ENCODE peak calls at places on chromosomes 6 and 20, in ten cellular contexts. One of them, this sample, is unnamed.

GRCh38 chr6:15754035-15754705 is 91.3 kb upstream of the DTNBP1 start:
- DNase-seq in CD8-positive, alpha-beta memory T cell: no peak
- DNase-seq in HCT116: no peak
- DNase-seq in left lobe of liver: no peak
- DNase-seq in germinal center: no peak
- DNase-seq in psoas muscle: no peak
- DNase-seq in ascending aorta: no peak
- DNase-seq in central memory CD4-positive, alpha-beta T cell: no peak
- DNase-seq in GM13976: no peak
- DNase-seq in endothelial cell of umbilical vein: no peak
- DNase-seq in this sample: peak

GRCh38 chr6:166046232-166046631 is 121.4 kb downstream of the TBXT start:
- DNase-seq in ascending aorta: no peak
- DNase-seq in central memory CD4-positive, alpha-beta T cell: no peak
- DNase-seq in left lobe of liver: no peak
- DNase-seq in CD8-positive, alpha-beta memory T cell: no peak
- DNase-seq in endothelial cell of umbilical vein: peak
- DNase-seq in HCT116: no peak
- DNase-seq in germinal center: no peak
- DNase-seq in GM13976: no peak
- DNase-seq in psoas muscle: no peak
- DNase-seq in this sample: peak

GRCh38 chr6:133774356-133774755 is 114.6 kb upstream of the TCF21 start:
- DNase-seq in GM13976: no peak
- DNase-seq in central memory CD4-positive, alpha-beta T cell: no peak
- DNase-seq in ascending aorta: no peak
- DNase-seq in endothelial cell of umbilical vein: peak
- DNase-seq in HCT116: no peak
- DNase-seq in psoas muscle: no peak
- DNase-seq in left lobe of liver: no peak
- DNase-seq in CD8-positive, alpha-beta memory T cell: no peak
- DNase-seq in germinal center: no peak
- DNase-seq in this sample: peak

GRCh38 chr6:130906736-130907381 is 79.7 kb downstream of the SMLR1 start:
- DNase-seq in central memory CD4-positive, alpha-beta T cell: no peak
- DNase-seq in CD8-positive, alpha-beta memory T cell: no peak
- DNase-seq in endothelial cell of umbilical vein: peak
- DNase-seq in psoas muscle: no peak
- DNase-seq in germinal center: no peak
- DNase-seq in GM13976: no peak
- DNase-seq in HCT116: no peak
- DNase-seq in left lobe of liver: no peak
- DNase-seq in ascending aorta: no peak
- DNase-seq in this sample: peak

GRCh38 chr6:112443666-112444065 is 96.5 kb downstream of the RFPL4B start:
- DNase-seq in ascending aorta: no peak
- DNase-seq in central memory CD4-positive, alpha-beta T cell: no peak
- DNase-seq in CD8-positive, alpha-beta memory T cell: no peak
- DNase-seq in left lobe of liver: no peak
- DNase-seq in endothelial cell of umbilical vein: no peak
- DNase-seq in psoas muscle: peak
- DNase-seq in GM13976: no peak
- DNase-seq in HCT116: no peak
- DNase-seq in germinal center: no peak
- DNase-seq in this sample: no peak

GRCh38 chr6:35081426-35081851 is 59.7 kb downstream of the TCP11 start:
- DNase-seq in central memory CD4-positive, alpha-beta T cell: no peak
- DNase-seq in HCT116: no peak
- DNase-seq in GM13976: no peak
- DNase-seq in endothelial cell of umbilical vein: peak
- DNase-seq in ascending aorta: no peak
- DNase-seq in germinal center: no peak
- DNase-seq in left lobe of liver: no peak
- DNase-seq in psoas muscle: no peak
- DNase-seq in CD8-positive, alpha-beta memory T cell: no peak
- DNase-seq in this sample: no peak

GRCh38 chr6:109051301-109051700 is 43.3 kb downstream of the SESN1 start:
- DNase-seq in left lobe of liver: no peak
- DNase-seq in endothelial cell of umbilical vein: no peak
- DNase-seq in HCT116: no peak
- DNase-seq in CD8-positive, alpha-beta memory T cell: no peak
- DNase-seq in GM13976: no peak
- DNase-seq in germinal center: no peak
- DNase-seq in psoas muscle: no peak
- DNase-seq in ascending aorta: no peak
- DNase-seq in central memory CD4-positive, alpha-beta T cell: no peak
- DNase-seq in this sample: no peak

GRCh38 chr20:19964289-19965263 is 52.6 kb upstream of the NAA20 start:
- DNase-seq in psoas muscle: peak
- DNase-seq in CD8-positive, alpha-beta memory T cell: no peak
- DNase-seq in ascending aorta: no peak
- DNase-seq in left lobe of liver: peak
- DNase-seq in GM13976: no peak
- DNase-seq in endothelial cell of umbilical vein: peak
- DNase-seq in germinal center: no peak
- DNase-seq in central memory CD4-positive, alpha-beta T cell: no peak
- DNase-seq in HCT116: no peak
- DNase-seq in this sample: peak

GRCh38 chr6:140909156-140909555 is 1223.6 kb upstream of the GJE1 start:
- DNase-seq in CD8-positive, alpha-beta memory T cell: no peak
- DNase-seq in ascending aorta: no peak
- DNase-seq in HCT116: no peak
- DNase-seq in psoas muscle: no peak
- DNase-seq in endothelial cell of umbilical vein: no peak
- DNase-seq in central memory CD4-positive, alpha-beta T cell: no peak
- DNase-seq in left lobe of liver: no peak
- DNase-seq in germinal center: no peak
- DNase-seq in GM13976: no peak
- DNase-seq in this sample: no peak

GRCh38 chr6:70180904-70181599 is 121.8 kb downstream of the COL9A1 start:
- DNase-seq in GM13976: no peak
- DNase-seq in left lobe of liver: no peak
- DNase-seq in psoas muscle: no peak
- DNase-seq in endothelial cell of umbilical vein: no peak
- DNase-seq in CD8-positive, alpha-beta memory T cell: no peak
- DNase-seq in germinal center: no peak
- DNase-seq in HCT116: no peak
- DNase-seq in ascending aorta: no peak
- DNase-seq in central memory CD4-positive, alpha-beta T cell: no peak
- DNase-seq in this sample: no peak

GRCh38 chr6:153108320-153108719 is 22.8 kb downstream of the RGS17 start:
- DNase-seq in endothelial cell of umbilical vein: peak
- DNase-seq in HCT116: no peak
- DNase-seq in psoas muscle: no peak
- DNase-seq in GM13976: no peak
- DNase-seq in CD8-positive, alpha-beta memory T cell: no peak
- DNase-seq in ascending aorta: no peak
- DNase-seq in germinal center: no peak
- DNase-seq in central memory CD4-positive, alpha-beta T cell: no peak
- DNase-seq in left lobe of liver: no peak
- DNase-seq in this sample: no peak

GRCh38 chr6:15780437-15780836 is 117.6 kb upstream of the DTNBP1 start:
- DNase-seq in HCT116: no peak
- DNase-seq in germinal center: no peak
- DNase-seq in GM13976: no peak
- DNase-seq in central memory CD4-positive, alpha-beta T cell: no peak
- DNase-seq in ascending aorta: no peak
- DNase-seq in CD8-positive, alpha-beta memory T cell: no peak
- DNase-seq in endothelial cell of umbilical vein: no peak
- DNase-seq in psoas muscle: no peak
- DNase-seq in left lobe of liver: no peak
- DNase-seq in this sample: no peak

GRCh38 chr6:142821860-142822259 is 123.1 kb downstream of the HIVEP2 start:
- DNase-seq in GM13976: no peak
- DNase-seq in germinal center: no peak
- DNase-seq in central memory CD4-positive, alpha-beta T cell: no peak
- DNase-seq in HCT116: no peak
- DNase-seq in endothelial cell of umbilical vein: no peak
- DNase-seq in left lobe of liver: peak
- DNase-seq in CD8-positive, alpha-beta memory T cell: no peak
- DNase-seq in ascending aorta: no peak
- DNase-seq in psoas muscle: peak
- DNase-seq in this sample: no peak

GRCh38 chr6:107816818-107817217 is 7.3 kb downstream of the SCML4 start:
- DNase-seq in central memory CD4-positive, alpha-beta T cell: no peak
- DNase-seq in endothelial cell of umbilical vein: no peak
- DNase-seq in psoas muscle: no peak
- DNase-seq in GM13976: no peak
- DNase-seq in germinal center: no peak
- DNase-seq in ascending aorta: no peak
- DNase-seq in HCT116: no peak
- DNase-seq in left lobe of liver: peak
- DNase-seq in CD8-positive, alpha-beta memory T cell: no peak
- DNase-seq in this sample: no peak

GRCh38 chr20:44610313-44610965 is 28.1 kb downstream of the PKIG start:
- DNase-seq in CD8-positive, alpha-beta memory T cell: peak
- DNase-seq in ascending aorta: no peak
- DNase-seq in germinal center: no peak
- DNase-seq in left lobe of liver: peak
- DNase-seq in HCT116: no peak
- DNase-seq in GM13976: no peak
- DNase-seq in central memory CD4-positive, alpha-beta T cell: peak
- DNase-seq in psoas muscle: no peak
- DNase-seq in endothelial cell of umbilical vein: no peak
- DNase-seq in this sample: no peak

GRCh38 chr6:40807484-40807883 is 220.3 kb upstream of the LRFN2 start:
- DNase-seq in germinal center: no peak
- DNase-seq in left lobe of liver: peak
- DNase-seq in ascending aorta: no peak
- DNase-seq in endothelial cell of umbilical vein: no peak
- DNase-seq in psoas muscle: no peak
- DNase-seq in CD8-positive, alpha-beta memory T cell: no peak
- DNase-seq in central memory CD4-positive, alpha-beta T cell: no peak
- DNase-seq in HCT116: no peak
- DNase-seq in GM13976: no peak
- DNase-seq in this sample: peak

GRCh38 chr6:49401063-49401462 is 62.0 kb downstream of the MMUT start:
- DNase-seq in CD8-positive, alpha-beta memory T cell: no peak
- DNase-seq in endothelial cell of umbilical vein: no peak
- DNase-seq in HCT116: no peak
- DNase-seq in left lobe of liver: no peak
- DNase-seq in central memory CD4-positive, alpha-beta T cell: no peak
- DNase-seq in germinal center: no peak
- DNase-seq in psoas muscle: no peak
- DNase-seq in GM13976: no peak
- DNase-seq in ascending aorta: no peak
- DNase-seq in this sample: no peak

GRCh38 chr6:137549106-137549505 is 54.9 kb upstream of the OLIG3 start:
- DNase-seq in CD8-positive, alpha-beta memory T cell: no peak
- DNase-seq in ascending aorta: no peak
- DNase-seq in endothelial cell of umbilical vein: no peak
- DNase-seq in HCT116: no peak
- DNase-seq in left lobe of liver: no peak
- DNase-seq in germinal center: no peak
- DNase-seq in GM13976: no peak
- DNase-seq in psoas muscle: no peak
- DNase-seq in central memory CD4-positive, alpha-beta T cell: no peak
- DNase-seq in this sample: no peak

GRCh38 chr6:150773969-150774368 is 91.5 kb upstream of the MTHFD1L start:
- DNase-seq in endothelial cell of umbilical vein: no peak
- DNase-seq in ascending aorta: no peak
- DNase-seq in central memory CD4-positive, alpha-beta T cell: no peak
- DNase-seq in germinal center: no peak
- DNase-seq in CD8-positive, alpha-beta memory T cell: no peak
- DNase-seq in psoas muscle: no peak
- DNase-seq in left lobe of liver: no peak
- DNase-seq in GM13976: no peak
- DNase-seq in HCT116: no peak
- DNase-seq in this sample: no peak

GRCh38 chr6:16799279-16800193 is 38.3 kb upstream of the ATXN1 start:
- DNase-seq in germinal center: no peak
- DNase-seq in psoas muscle: no peak
- DNase-seq in HCT116: no peak
- DNase-seq in central memory CD4-positive, alpha-beta T cell: no peak
- DNase-seq in endothelial cell of umbilical vein: peak
- DNase-seq in GM13976: no peak
- DNase-seq in ascending aorta: no peak
- DNase-seq in CD8-positive, alpha-beta memory T cell: no peak
- DNase-seq in left lobe of liver: no peak
- DNase-seq in this sample: no peak

GRCh38 chr6:166853371-166854325 is 102.7 kb downstream of the RNASET2 start:
- DNase-seq in psoas muscle: no peak
- DNase-seq in endothelial cell of umbilical vein: no peak
- DNase-seq in HCT116: no peak
- DNase-seq in central memory CD4-positive, alpha-beta T cell: no peak
- DNase-seq in GM13976: no peak
- DNase-seq in ascending aorta: no peak
- DNase-seq in CD8-positive, alpha-beta memory T cell: no peak
- DNase-seq in left lobe of liver: no peak
- DNase-seq in germinal center: no peak
- DNase-seq in this sample: no peak

GRCh38 chr6:43308101-43308989 is at the start of gene CRIP3:
- DNase-seq in GM13976: peak
- DNase-seq in CD8-positive, alpha-beta memory T cell: peak
- DNase-seq in germinal center: peak
- DNase-seq in central memory CD4-positive, alpha-beta T cell: peak
- DNase-seq in psoas muscle: peak
- DNase-seq in endothelial cell of umbilical vein: no peak
- DNase-seq in HCT116: no peak
- DNase-seq in ascending aorta: no peak
- DNase-seq in left lobe of liver: peak
- DNase-seq in this sample: no peak

GRCh38 chr6:75098709-75099108 is 107.1 kb downstream of the COL12A1 start:
- DNase-seq in germinal center: no peak
- DNase-seq in left lobe of liver: peak
- DNase-seq in endothelial cell of umbilical vein: peak
- DNase-seq in CD8-positive, alpha-beta memory T cell: no peak
- DNase-seq in psoas muscle: peak
- DNase-seq in ascending aorta: peak
- DNase-seq in HCT116: peak
- DNase-seq in central memory CD4-positive, alpha-beta T cell: no peak
- DNase-seq in GM13976: no peak
- DNase-seq in this sample: peak

GRCh38 chr6:111871725-111872520 is 1.3 kb downstream of the FYN start:
- DNase-seq in ascending aorta: no peak
- DNase-seq in endothelial cell of umbilical vein: peak
- DNase-seq in HCT116: no peak
- DNase-seq in left lobe of liver: no peak
- DNase-seq in germinal center: peak
- DNase-seq in CD8-positive, alpha-beta memory T cell: peak
- DNase-seq in central memory CD4-positive, alpha-beta T cell: peak
- DNase-seq in GM13976: peak
- DNase-seq in psoas muscle: no peak
- DNase-seq in this sample: peak

GRCh38 chr6:145626857-145627256 is 108.5 kb downstream of the EPM2A start:
- DNase-seq in ascending aorta: no peak
- DNase-seq in GM13976: no peak
- DNase-seq in germinal center: no peak
- DNase-seq in psoas muscle: no peak
- DNase-seq in left lobe of liver: no peak
- DNase-seq in CD8-positive, alpha-beta memory T cell: no peak
- DNase-seq in endothelial cell of umbilical vein: peak
- DNase-seq in HCT116: no peak
- DNase-seq in central memory CD4-positive, alpha-beta T cell: no peak
- DNase-seq in this sample: no peak

GRCh38 chr20:60510356-60510755 is 552.1 kb downstream of the CDH26 start:
- DNase-seq in germinal center: no peak
- DNase-seq in psoas muscle: no peak
- DNase-seq in ascending aorta: no peak
- DNase-seq in HCT116: no peak
- DNase-seq in CD8-positive, alpha-beta memory T cell: no peak
- DNase-seq in endothelial cell of umbilical vein: no peak
- DNase-seq in left lobe of liver: no peak
- DNase-seq in GM13976: no peak
- DNase-seq in central memory CD4-positive, alpha-beta T cell: no peak
- DNase-seq in this sample: no peak

GRCh38 chr20:4708856-4709255 is 12.9 kb upstream of the PRND start:
- DNase-seq in central memory CD4-positive, alpha-beta T cell: no peak
- DNase-seq in left lobe of liver: peak
- DNase-seq in germinal center: no peak
- DNase-seq in GM13976: no peak
- DNase-seq in HCT116: no peak
- DNase-seq in endothelial cell of umbilical vein: no peak
- DNase-seq in ascending aorta: no peak
- DNase-seq in CD8-positive, alpha-beta memory T cell: no peak
- DNase-seq in psoas muscle: no peak
- DNase-seq in this sample: no peak

GRCh38 chr20:17643531-17644188 is 38.4 kb downstream of the RRBP1 start:
- DNase-seq in GM13976: no peak
- DNase-seq in HCT116: no peak
- DNase-seq in ascending aorta: no peak
- DNase-seq in central memory CD4-positive, alpha-beta T cell: no peak
- DNase-seq in psoas muscle: no peak
- DNase-seq in endothelial cell of umbilical vein: peak
- DNase-seq in CD8-positive, alpha-beta memory T cell: no peak
- DNase-seq in germinal center: no peak
- DNase-seq in left lobe of liver: no peak
- DNase-seq in this sample: no peak

This sample was measured in H54.